ENCODE peak calls at places on chromosomes 5 and 9, in six cellular contexts. I is heart left ventricle, N is right atrium auricular region, P is WTC11, R is esophagus squamous epithelium, S is AG10803. O is an unnamed sample.

GRCh38 chr5:153629027-153629426 is 138.6 kb downstream of the GRIA1 start:
- DNase-seq in I (no peak), N (no peak), P (peak; percentile 32), R (no peak), S (peak; percentile 98), O (peak; percentile 3)

GRCh38 chr5:145141534-145141933 is 693.6 kb downstream of the PRELID2 start:
- DNase-seq in I (no peak), N (no peak), P (no peak), R (no peak), S (no peak), O (no peak)

GRCh38 chr5:112253478-112254250 is 165.4 kb downstream of the EPB41L4A start:
- DNase-seq in I (no peak), N (peak; percentile 73), P (no peak), R (no peak), S (peak; percentile 45), O (no peak)

GRCh38 chr5:6582507-6583048 is 50.3 kb downstream of the NSUN2 start:
- DNase-seq in I (no peak), N (peak; percentile 53), P (no peak), R (no peak), S (no peak), O (no peak)

GRCh38 chr5:135625961-135626360 is 47.2 kb upstream of the CXCL14 start:
- DNase-seq in I (no peak), N (peak; percentile 23), P (no peak), R (no peak), S (no peak), O (no peak)

GRCh38 chr5:155728146-155728856 is 598.7 kb upstream of the SGCD start:
- DNase-seq in I (peak; percentile 78), N (no peak), P (peak; percentile 68), R (no peak), S (peak; percentile 76), O (peak; percentile 41)

GRCh38 chr9:86324308-86324707 is 29.9 kb downstream of the TUT7 start:
- DNase-seq in I (no peak), N (no peak), P (no peak), R (no peak), S (peak; percentile 80), O (no peak)

GRCh38 chr9:27701029-27701428 is 127.7 kb upstream of the C9orf72 start:
- DNase-seq in I (no peak), N (no peak), P (no peak), R (no peak), S (no peak), O (no peak)

GRCh38 chr9:123960366-123960765 is 30.4 kb upstream of the DENND1A start:
- DNase-seq in I (no peak), N (no peak), P (no peak), R (no peak), S (no peak), O (no peak)

GRCh38 chr5:77957-78804 is 13.8 kb upstream of the PLEKHG4B start:
- DNase-seq in I (no peak), N (no peak), P (no peak), R (no peak), S (peak; percentile 45), O (no peak)

GRCh38 chr9:9893837-9894236 is 719.0 kb downstream of the PTPRD start:
- DNase-seq in I (no peak), N (no peak), P (no peak), R (no peak), S (no peak), O (no peak)

GRCh38 chr9:88988796-88989641 is 2.2 kb upstream of the S1PR3 start:
- DNase-seq in I (no peak), N (no peak), P (no peak), R (no peak), S (peak; percentile 79), O (no peak)

GRCh38 chr9:20403346-20403745 is 219.0 kb downstream of the MLLT3 start:
- DNase-seq in I (no peak), N (no peak), P (no peak), R (no peak), S (no peak), O (no peak)

GRCh38 chr5:173829826-173830225 is 58.3 kb upstream of the CPEB4 start:
- DNase-seq in I (no peak), N (no peak), P (no peak), R (no peak), S (peak; percentile 40), O (no peak)

GRCh38 chr5:148829734-148830133 is 3.3 kb downstream of the ADRB2 start:
- DNase-seq in I (no peak), N (no peak), P (no peak), R (no peak), S (no peak), O (no peak)

GRCh38 chr9:137881591-137882505 is 4.3 kb downstream of the CACNA1B start:
- DNase-seq in I (no peak), N (no peak), P (no peak), R (no peak), S (no peak), O (no peak)

GRCh38 chr9:131255731-131256197 is 20.5 kb downstream of the FAM78A start:
- DNase-seq in I (peak; percentile 57), N (no peak), P (no peak), R (no peak), S (no peak), O (no peak)

GRCh38 chr5:131224387-131225191 is 39.3 kb upstream of the CDC42SE2 start:
- DNase-seq in I (peak; percentile 67), N (no peak), P (no peak), R (no peak), S (no peak), O (no peak)

GRCh38 chr9:121860744-121861143 is 209.3 kb downstream of the DAB2IP start:
- DNase-seq in I (no peak), N (peak; percentile 73), P (no peak), R (no peak), S (peak; percentile 92), O (no peak)

GRCh38 chr9:70614786-70615565 is 200.5 kb upstream of the KLF9 start:
- DNase-seq in I (no peak), N (no peak), P (no peak), R (no peak), S (no peak), O (no peak)

GRCh38 chr5:178234121-178234752 is 1.6 kb upstream of the PHYKPL start:
- DNase-seq in I (peak; percentile 31), N (no peak), P (no peak), R (no peak), S (no peak), O (no peak)

GRCh38 chr5:82417776-82418607 is 139.8 kb upstream of the RPS23 start:
- DNase-seq in I (no peak), N (no peak), P (no peak), R (no peak), S (peak; percentile 67), O (no peak)

GRCh38 chr9:104805441-104805840 is 41.5 kb downstream of the NIPSNAP3B start:
- DNase-seq in I (no peak), N (no peak), P (no peak), R (no peak), S (no peak), O (no peak)

GRCh38 chr5:13524931-13525330 is 419.6 kb downstream of the DNAH5 start:
- DNase-seq in I (no peak), N (no peak), P (no peak), R (no peak), S (no peak), O (no peak)

DNA sequence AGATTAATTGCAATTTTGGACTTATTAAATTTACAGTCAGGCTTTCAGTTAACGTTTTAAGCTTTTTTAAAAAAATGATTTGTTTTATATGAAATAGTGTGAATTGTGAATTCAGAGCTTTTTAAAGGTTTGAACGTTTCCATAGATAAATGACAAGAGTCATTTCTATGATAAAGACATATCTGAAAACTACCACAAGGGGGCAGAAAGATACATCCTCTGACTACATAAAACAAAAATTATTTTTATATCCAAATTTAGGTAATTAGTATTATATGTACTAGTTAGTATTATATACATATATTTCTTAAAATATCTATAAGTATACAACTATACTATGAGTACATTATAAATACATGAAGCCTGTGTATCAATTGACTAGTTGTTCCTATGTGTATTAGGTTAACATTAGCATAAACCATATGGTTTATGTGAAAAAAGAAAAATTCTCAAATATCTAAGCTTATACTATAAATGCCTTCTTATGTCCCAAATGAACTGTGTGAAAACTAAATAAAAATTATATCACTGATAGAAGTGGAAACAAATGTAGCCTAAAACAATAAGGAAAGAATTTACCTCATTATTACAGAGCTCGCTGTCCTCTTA is 155.2 kb downstream of the MEF2C start:
- DNase-seq in I (no peak), N (no peak), P (no peak), R (no peak), S (peak; percentile 40), O (no peak)
- TF ChIP-seq CTCF in I (peak; percentile 59), N (peak; percentile 37), P (peak; percentile 45), R (peak; percentile 54), S (peak; percentile 73), O (peak; percentile 87)

GRCh38 chr5:141245250-141245717 is at the start of gene PCDHB15:
- DNase-seq in I (no peak), N (no peak), P (peak; percentile 85), R (no peak), S (no peak), O (peak; percentile 29)
- TF ChIP-seq CTCF in I (peak; percentile 18), N (no peak), P (peak; percentile 70), R (no peak), S (no peak), O (peak; percentile 57)

GRCh38 chr5:40720071-40720470 is 35.7 kb downstream of the TTC33 start:
- DNase-seq in I (no peak), N (no peak), P (no peak), R (no peak), S (no peak), O (no peak)

GRCh38 chr5:40716590-40716989 is 36.9 kb downstream of the PTGER4 start:
- DNase-seq in I (no peak), N (no peak), P (no peak), R (no peak), S (no peak), O (no peak)

GRCh38 chr5:40717281-40717680 is 37.6 kb downstream of the PTGER4 start:
- DNase-seq in I (no peak), N (no peak), P (no peak), R (no peak), S (peak; percentile 43), O (no peak)

GRCh38 chr5:40716000-40716399 is 36.3 kb downstream of the PTGER4 start:
- DNase-seq in I (no peak), N (no peak), P (no peak), R (no peak), S (no peak), O (no peak)
- TF ChIP-seq CTCF in I (no peak), N (no peak), P (no peak), R (no peak), S (peak; percentile 20), O (no peak)

GRCh38 chr9:135184661-135185459 is 97.4 kb downstream of the OLFM1 start:
- DNase-seq in I (no peak), N (no peak), P (no peak), R (no peak), S (no peak), O (no peak)
- TF ChIP-seq CTCF in I (no peak), N (no peak), P (no peak), R (no peak), S (no peak), O (no peak)

O was measured in neural crest cell.